ENCODE peak calls at places on chromosome 9, in four cellular contexts. A is T-helper 17 cell; Z is stimulated activated CD4-positive, alpha-beta T cell treated with anti-CD3 and anti-CD28 coated beads, Interleukin-2, amount 100 ng/mL, for 48 hours; V is fibroblast of pulmonary artery. N is an unnamed sample.
A peak's percentile ranks its signal among the peaks of the same experiment; 100 is the strongest.

GRCh38 chr9:90843530-90843929 is 41.9 kb downstream of the SYK start:
- DNase-seq in V (no peak), A (no peak), Z (no peak), N (no peak)

GRCh38 chr9:79447760-79448159 is 124.0 kb upstream of the TLE4 start:
- DNase-seq in Z (no peak), V (no peak), A (no peak), N (no peak)

GRCh38 chr9:76677481-76678055 is 86.7 kb upstream of the PCA3 start:
- DNase-seq in V (peak; percentile 79), A (no peak), Z (no peak), N (peak; percentile 21)

GRCh38 chr9:19371942-19372341 is 8.1 kb downstream of the RPS6 start:
- DNase-seq in V (no peak), A (no peak), Z (no peak), N (no peak)

GRCh38 chr9:136318111-136318768 is 9.1 kb upstream of the GPSM1 start:
- DNase-seq in V (no peak), A (no peak), Z (no peak), N (no peak)

GRCh38 chr9:93614830-93615468 is 38.6 kb downstream of the PHF2 start:
- DNase-seq in V (no peak), Z (no peak), A (no peak), N (no peak)

GRCh38 chr9:69637801-69638200 is 34.4 kb downstream of the APBA1 start:
- DNase-seq in V (peak; percentile 70), A (no peak), Z (no peak), N (peak; percentile 48)

GRCh38 chr9:112711050-112711689 is 6.7 kb downstream of the INIP start:
- DNase-seq in A (no peak), Z (no peak), V (peak; percentile 73), N (peak; percentile 60)

GRCh38 chr9:78697653-78698052 is 400.7 kb downstream of the PSAT1 start:
- DNase-seq in V (no peak), A (no peak), Z (no peak), N (no peak)

GRCh38 chr9:122572456-122572855 is 10.7 kb downstream of the OR1L8 start:
- DNase-seq in Z (no peak), V (no peak), A (no peak), N (no peak)

GRCh38 chr9:94821098-94821930 is 94.8 kb downstream of the AOPEP start:
- DNase-seq in V (no peak), Z (no peak), A (no peak), N (no peak)

GRCh38 chr9:117678882-117679281 is 25.3 kb upstream of the TLR4 start:
- DNase-seq in Z (no peak), V (no peak), A (no peak), N (no peak)

GRCh38 chr9:79985276-79985675 is 413.5 kb downstream of the TLE4 start:
- DNase-seq in Z (no peak), A (no peak), V (no peak), N (no peak)

GRCh38 chr9:127121628-127122175 is 733 bp downstream of the ANGPTL2 start:
- DNase-seq in Z (no peak), A (no peak), V (peak; percentile 42), N (peak; percentile 56)

GRCh38 chr9:133998915-133999580 is 6.9 kb upstream of the VAV2 start:
- DNase-seq in V (peak; percentile 34), A (no peak), Z (no peak), N (no peak)

GRCh38 chr9:22052376-22052945 is 43.4 kb upstream of the CDKN2B start:
- DNase-seq in A (no peak), V (peak; percentile 95), Z (peak; percentile 15), N (peak; percentile 95)

N was measured in mesenchymal stem cell.